ENCODE peak calls at places on chromosome 14, in nine cellular contexts. One of them, this sample, is unnamed.

GRCh38 chr14:99632410-99633035 is 12.4 kb upstream of the HHIPL1 start:
- DNase-seq in CD4-positive, CD25-positive, alpha-beta regulatory T cell: no peak
- DNase-seq in T-helper 2 cell treated with Interferon-gamma antibody and Interleukin-4, amounts not matched to agents 5 μg/mL and 100 μg/mL, for 36 hours: no peak
- DNase-seq in nephron progenitor cell: no peak
- DNase-seq in NCI-H1105: no peak
- DNase-seq in heart left ventricle: no peak
- DNase-seq in iPS DF 6.9: no peak
- DNase-seq in T-helper 1 cell: no peak
- DNase-seq in omental fat pad: no peak
- DNase-seq in this sample: no peak

GRCh38 chr14:68285421-68286179 is 466.0 kb downstream of the RAD51B start:
- DNase-seq in CD4-positive, CD25-positive, alpha-beta regulatory T cell: peak; percentile 92
- DNase-seq in T-helper 2 cell treated with Interferon-gamma antibody and Interleukin-4, amounts not matched to agents 5 μg/mL and 100 μg/mL, for 36 hours: peak; percentile 79
- DNase-seq in nephron progenitor cell: no peak
- DNase-seq in NCI-H1105: no peak
- DNase-seq in heart left ventricle: no peak
- DNase-seq in iPS DF 6.9: no peak
- DNase-seq in T-helper 1 cell: peak; percentile 9
- DNase-seq in omental fat pad: no peak
- DNase-seq in this sample: peak; percentile 43

GRCh38 chr14:29868000-29868399 is 59.6 kb downstream of the PRKD1 start:
- DNase-seq in CD4-positive, CD25-positive, alpha-beta regulatory T cell: no peak
- DNase-seq in T-helper 2 cell treated with Interferon-gamma antibody and Interleukin-4, amounts not matched to agents 5 μg/mL and 100 μg/mL, for 36 hours: no peak
- DNase-seq in nephron progenitor cell: no peak
- DNase-seq in NCI-H1105: no peak
- DNase-seq in heart left ventricle: no peak
- DNase-seq in iPS DF 6.9: no peak
- DNase-seq in T-helper 1 cell: no peak
- DNase-seq in omental fat pad: no peak
- DNase-seq in this sample: no peak

GRCh38 chr14:46279776-46280175 is 371.8 kb downstream of the RPL10L start:
- DNase-seq in CD4-positive, CD25-positive, alpha-beta regulatory T cell: no peak
- DNase-seq in T-helper 2 cell treated with Interferon-gamma antibody and Interleukin-4, amounts not matched to agents 5 μg/mL and 100 μg/mL, for 36 hours: no peak
- DNase-seq in nephron progenitor cell: no peak
- DNase-seq in NCI-H1105: no peak
- DNase-seq in heart left ventricle: no peak
- DNase-seq in iPS DF 6.9: no peak
- DNase-seq in T-helper 1 cell: no peak
- DNase-seq in omental fat pad: no peak
- DNase-seq in this sample: no peak

GRCh38 chr14:50792058-50792477 is 38.9 kb downstream of the NIN start:
- DNase-seq in CD4-positive, CD25-positive, alpha-beta regulatory T cell: peak; percentile 65
- DNase-seq in T-helper 2 cell treated with Interferon-gamma antibody and Interleukin-4, amounts not matched to agents 5 μg/mL and 100 μg/mL, for 36 hours: peak; percentile 21
- DNase-seq in nephron progenitor cell: no peak
- DNase-seq in NCI-H1105: no peak
- DNase-seq in heart left ventricle: no peak
- DNase-seq in iPS DF 6.9: no peak
- DNase-seq in T-helper 1 cell: no peak
- DNase-seq in omental fat pad: no peak
- DNase-seq in this sample: no peak

GRCh38 chr14:53011053-53011462 is 60.2 kb upstream of the FERMT2 start:
- DNase-seq in CD4-positive, CD25-positive, alpha-beta regulatory T cell: no peak
- DNase-seq in T-helper 2 cell treated with Interferon-gamma antibody and Interleukin-4, amounts not matched to agents 5 μg/mL and 100 μg/mL, for 36 hours: no peak
- DNase-seq in nephron progenitor cell: peak; percentile 18
- DNase-seq in NCI-H1105: no peak
- DNase-seq in heart left ventricle: peak; percentile 85
- DNase-seq in iPS DF 6.9: peak; percentile 29
- DNase-seq in T-helper 1 cell: no peak
- DNase-seq in omental fat pad: peak; percentile 49
- DNase-seq in this sample: peak; percentile 93

GRCh38 chr14:95456281-95456680 is 60.2 kb downstream of the SYNE3 start:
- DNase-seq in CD4-positive, CD25-positive, alpha-beta regulatory T cell: no peak
- DNase-seq in T-helper 2 cell treated with Interferon-gamma antibody and Interleukin-4, amounts not matched to agents 5 μg/mL and 100 μg/mL, for 36 hours: no peak
- DNase-seq in nephron progenitor cell: no peak
- DNase-seq in NCI-H1105: no peak
- DNase-seq in heart left ventricle: no peak
- DNase-seq in iPS DF 6.9: no peak
- DNase-seq in T-helper 1 cell: no peak
- DNase-seq in omental fat pad: no peak
- DNase-seq in this sample: no peak

GRCh38 chr14:80867091-80867490 is 74.4 kb downstream of the CEP128 start:
- DNase-seq in CD4-positive, CD25-positive, alpha-beta regulatory T cell: no peak
- DNase-seq in T-helper 2 cell treated with Interferon-gamma antibody and Interleukin-4, amounts not matched to agents 5 μg/mL and 100 μg/mL, for 36 hours: no peak
- DNase-seq in nephron progenitor cell: no peak
- DNase-seq in NCI-H1105: no peak
- DNase-seq in heart left ventricle: no peak
- DNase-seq in iPS DF 6.9: no peak
- DNase-seq in T-helper 1 cell: no peak
- DNase-seq in omental fat pad: no peak
- DNase-seq in this sample: no peak

GRCh38 chr14:35402323-35403084 is 2.0 kb downstream of the NFKBIA start:
- DNase-seq in CD4-positive, CD25-positive, alpha-beta regulatory T cell: peak; percentile 77
- DNase-seq in T-helper 2 cell treated with Interferon-gamma antibody and Interleukin-4, amounts not matched to agents 5 μg/mL and 100 μg/mL, for 36 hours: peak; percentile 33
- DNase-seq in nephron progenitor cell: no peak
- DNase-seq in NCI-H1105: no peak
- DNase-seq in heart left ventricle: no peak
- DNase-seq in iPS DF 6.9: no peak
- DNase-seq in T-helper 1 cell: peak; percentile 29
- DNase-seq in omental fat pad: no peak
- DNase-seq in this sample: no peak

GRCh38 chr14:88831285-88831684 is 6.8 kb downstream of the TTC8 start:
- DNase-seq in CD4-positive, CD25-positive, alpha-beta regulatory T cell: no peak
- DNase-seq in T-helper 2 cell treated with Interferon-gamma antibody and Interleukin-4, amounts not matched to agents 5 μg/mL and 100 μg/mL, for 36 hours: no peak
- DNase-seq in nephron progenitor cell: no peak
- DNase-seq in NCI-H1105: no peak
- DNase-seq in heart left ventricle: no peak
- DNase-seq in iPS DF 6.9: no peak
- DNase-seq in T-helper 1 cell: no peak
- DNase-seq in omental fat pad: no peak
- DNase-seq in this sample: peak; percentile 67

GRCh38 chr14:100102156-100102785 is 37.0 kb downstream of the EVL start:
- DNase-seq in CD4-positive, CD25-positive, alpha-beta regulatory T cell: no peak
- DNase-seq in T-helper 2 cell treated with Interferon-gamma antibody and Interleukin-4, amounts not matched to agents 5 μg/mL and 100 μg/mL, for 36 hours: no peak
- DNase-seq in nephron progenitor cell: no peak
- DNase-seq in NCI-H1105: no peak
- DNase-seq in heart left ventricle: no peak
- DNase-seq in iPS DF 6.9: no peak
- DNase-seq in T-helper 1 cell: no peak
- DNase-seq in omental fat pad: no peak
- DNase-seq in this sample: no peak

GRCh38 chr14:66046035-66046434 is 440.1 kb upstream of the CCDC196 start:
- DNase-seq in CD4-positive, CD25-positive, alpha-beta regulatory T cell: no peak
- DNase-seq in T-helper 2 cell treated with Interferon-gamma antibody and Interleukin-4, amounts not matched to agents 5 μg/mL and 100 μg/mL, for 36 hours: no peak
- DNase-seq in nephron progenitor cell: no peak
- DNase-seq in NCI-H1105: no peak
- DNase-seq in heart left ventricle: no peak
- DNase-seq in iPS DF 6.9: no peak
- DNase-seq in T-helper 1 cell: no peak
- DNase-seq in omental fat pad: no peak
- DNase-seq in this sample: no peak

GRCh38 chr14:23430733-23431105 is 4.7 kb downstream of the MYH7 start:
- DNase-seq in CD4-positive, CD25-positive, alpha-beta regulatory T cell: no peak
- DNase-seq in T-helper 2 cell treated with Interferon-gamma antibody and Interleukin-4, amounts not matched to agents 5 μg/mL and 100 μg/mL, for 36 hours: no peak
- DNase-seq in nephron progenitor cell: no peak
- DNase-seq in NCI-H1105: no peak
- DNase-seq in heart left ventricle: no peak
- DNase-seq in iPS DF 6.9: no peak
- DNase-seq in T-helper 1 cell: no peak
- DNase-seq in omental fat pad: no peak
- DNase-seq in this sample: peak; percentile 58

GRCh38 chr14:98769326-98769725 is 502.7 kb downstream of the BCL11B start:
- DNase-seq in CD4-positive, CD25-positive, alpha-beta regulatory T cell: no peak
- DNase-seq in T-helper 2 cell treated with Interferon-gamma antibody and Interleukin-4, amounts not matched to agents 5 μg/mL and 100 μg/mL, for 36 hours: no peak
- DNase-seq in nephron progenitor cell: no peak
- DNase-seq in NCI-H1105: no peak
- DNase-seq in heart left ventricle: no peak
- DNase-seq in iPS DF 6.9: no peak
- DNase-seq in T-helper 1 cell: no peak
- DNase-seq in omental fat pad: no peak
- DNase-seq in this sample: no peak

GRCh38 chr14:95296595-95297365 is 22.9 kb downstream of the CLMN start:
- DNase-seq in CD4-positive, CD25-positive, alpha-beta regulatory T cell: no peak
- DNase-seq in T-helper 2 cell treated with Interferon-gamma antibody and Interleukin-4, amounts not matched to agents 5 μg/mL and 100 μg/mL, for 36 hours: no peak
- DNase-seq in nephron progenitor cell: no peak
- DNase-seq in NCI-H1105: no peak
- DNase-seq in heart left ventricle: no peak
- DNase-seq in iPS DF 6.9: no peak
- DNase-seq in T-helper 1 cell: no peak
- DNase-seq in omental fat pad: no peak
- DNase-seq in this sample: no peak

GRCh38 chr14:58749066-58749669 is 111.4 kb downstream of the DACT1 start:
- DNase-seq in CD4-positive, CD25-positive, alpha-beta regulatory T cell: peak; percentile 9
- DNase-seq in T-helper 2 cell treated with Interferon-gamma antibody and Interleukin-4, amounts not matched to agents 5 μg/mL and 100 μg/mL, for 36 hours: peak; percentile 69
- DNase-seq in nephron progenitor cell: no peak
- DNase-seq in NCI-H1105: peak; percentile 25
- DNase-seq in heart left ventricle: no peak
- DNase-seq in iPS DF 6.9: no peak
- DNase-seq in T-helper 1 cell: no peak
- DNase-seq in omental fat pad: no peak
- DNase-seq in this sample: peak; percentile 71

GRCh38 chr14:104856157-104856868 is 8.8 kb upstream of the CEP170B start:
- DNase-seq in CD4-positive, CD25-positive, alpha-beta regulatory T cell: no peak
- DNase-seq in T-helper 2 cell treated with Interferon-gamma antibody and Interleukin-4, amounts not matched to agents 5 μg/mL and 100 μg/mL, for 36 hours: no peak
- DNase-seq in nephron progenitor cell: no peak
- DNase-seq in NCI-H1105: no peak
- DNase-seq in heart left ventricle: no peak
- DNase-seq in iPS DF 6.9: no peak
- DNase-seq in T-helper 1 cell: no peak
- DNase-seq in omental fat pad: no peak
- DNase-seq in this sample: peak; percentile 6

GRCh38 chr14:105864651-105865265 is 338.4 kb downstream of the TMEM121 start:
- DNase-seq in CD4-positive, CD25-positive, alpha-beta regulatory T cell: no peak
- DNase-seq in T-helper 2 cell treated with Interferon-gamma antibody and Interleukin-4, amounts not matched to agents 5 μg/mL and 100 μg/mL, for 36 hours: no peak
- DNase-seq in nephron progenitor cell: no peak
- DNase-seq in NCI-H1105: no peak
- DNase-seq in heart left ventricle: peak; percentile 24
- DNase-seq in iPS DF 6.9: no peak
- DNase-seq in T-helper 1 cell: peak; percentile 1
- DNase-seq in omental fat pad: no peak
- DNase-seq in this sample: no peak

GRCh38 chr14:22598896-22599244 is 770 bp downstream of the ABHD4 start:
- DNase-seq in CD4-positive, CD25-positive, alpha-beta regulatory T cell: peak; percentile 59
- DNase-seq in T-helper 2 cell treated with Interferon-gamma antibody and Interleukin-4, amounts not matched to agents 5 μg/mL and 100 μg/mL, for 36 hours: peak; percentile 48
- DNase-seq in nephron progenitor cell: no peak
- DNase-seq in NCI-H1105: peak; percentile 12
- DNase-seq in heart left ventricle: no peak
- DNase-seq in iPS DF 6.9: no peak
- DNase-seq in T-helper 1 cell: no peak
- DNase-seq in omental fat pad: no peak
- DNase-seq in this sample: peak; percentile 71

GRCh38 chr14:61260939-61261776 is 20.0 kb downstream of the TMEM30B start:
- DNase-seq in CD4-positive, CD25-positive, alpha-beta regulatory T cell: no peak
- DNase-seq in T-helper 2 cell treated with Interferon-gamma antibody and Interleukin-4, amounts not matched to agents 5 μg/mL and 100 μg/mL, for 36 hours: no peak
- DNase-seq in nephron progenitor cell: no peak
- DNase-seq in NCI-H1105: no peak
- DNase-seq in heart left ventricle: no peak
- DNase-seq in iPS DF 6.9: no peak
- DNase-seq in T-helper 1 cell: no peak
- DNase-seq in omental fat pad: no peak
- DNase-seq in this sample: peak; percentile 56

GRCh38 chr14:104186575-104186974 is 48.2 kb downstream of the KIF26A start:
- DNase-seq in CD4-positive, CD25-positive, alpha-beta regulatory T cell: no peak
- DNase-seq in T-helper 2 cell treated with Interferon-gamma antibody and Interleukin-4, amounts not matched to agents 5 μg/mL and 100 μg/mL, for 36 hours: no peak
- DNase-seq in nephron progenitor cell: no peak
- DNase-seq in NCI-H1105: no peak
- DNase-seq in heart left ventricle: no peak
- DNase-seq in iPS DF 6.9: no peak
- DNase-seq in T-helper 1 cell: no peak
- DNase-seq in omental fat pad: no peak
- DNase-seq in this sample: no peak

GRCh38 chr14:35855886-35856481 is 29.8 kb downstream of the BRMS1L start:
- DNase-seq in CD4-positive, CD25-positive, alpha-beta regulatory T cell: no peak
- DNase-seq in T-helper 2 cell treated with Interferon-gamma antibody and Interleukin-4, amounts not matched to agents 5 μg/mL and 100 μg/mL, for 36 hours: no peak
- DNase-seq in nephron progenitor cell: no peak
- DNase-seq in NCI-H1105: peak; percentile 71
- DNase-seq in heart left ventricle: no peak
- DNase-seq in iPS DF 6.9: no peak
- DNase-seq in T-helper 1 cell: no peak
- DNase-seq in omental fat pad: no peak
- DNase-seq in this sample: no peak

GRCh38 chr14:92581966-92582566 is 68.5 kb downstream of the RIN3 start:
- DNase-seq in CD4-positive, CD25-positive, alpha-beta regulatory T cell: no peak
- DNase-seq in T-helper 2 cell treated with Interferon-gamma antibody and Interleukin-4, amounts not matched to agents 5 μg/mL and 100 μg/mL, for 36 hours: no peak
- DNase-seq in nephron progenitor cell: no peak
- DNase-seq in NCI-H1105: no peak
- DNase-seq in heart left ventricle: no peak
- DNase-seq in iPS DF 6.9: no peak
- DNase-seq in T-helper 1 cell: no peak
- DNase-seq in omental fat pad: no peak
- DNase-seq in this sample: no peak

GRCh38 chr14:76909266-76909665 is 83.1 kb downstream of the LRRC74A start:
- DNase-seq in CD4-positive, CD25-positive, alpha-beta regulatory T cell: no peak
- DNase-seq in T-helper 2 cell treated with Interferon-gamma antibody and Interleukin-4, amounts not matched to agents 5 μg/mL and 100 μg/mL, for 36 hours: no peak
- DNase-seq in nephron progenitor cell: no peak
- DNase-seq in NCI-H1105: no peak
- DNase-seq in heart left ventricle: no peak
- DNase-seq in iPS DF 6.9: no peak
- DNase-seq in T-helper 1 cell: no peak
- DNase-seq in omental fat pad: no peak
- DNase-seq in this sample: no peak

GRCh38 chr14:31950760-31951637 is 126.1 kb upstream of the ARHGAP5 start:
- DNase-seq in CD4-positive, CD25-positive, alpha-beta regulatory T cell: no peak
- DNase-seq in T-helper 2 cell treated with Interferon-gamma antibody and Interleukin-4, amounts not matched to agents 5 μg/mL and 100 μg/mL, for 36 hours: no peak
- DNase-seq in nephron progenitor cell: peak; percentile 67
- DNase-seq in NCI-H1105: no peak
- DNase-seq in heart left ventricle: peak; percentile 76
- DNase-seq in iPS DF 6.9: no peak
- DNase-seq in T-helper 1 cell: no peak
- DNase-seq in omental fat pad: peak; percentile 35
- DNase-seq in this sample: peak; percentile 88

This sample was measured in AG20443.